ENCODE peak calls at places on chromosomes 16 and 17, in ten cellular contexts. M is stimulated activated effector memory CD8-positive, alpha-beta T cell treated with anti-CD3 and anti-CD28 coated beads, Interleukin-12 subunit alpha, Interleukin-12 subunit beta, amount 100 ng/mL, for 72 hours; K is endodermal cell; F is heart left ventricle; D is hippocampal formation; C is stimulated activated CD8-positive, alpha-beta memory T cell treated with anti-CD3 and anti-CD28 coated beads, Interleukin-4, amount 100 ng/mL, for 1 hour; X is RPMI7951; G is activated naive CD8-positive, alpha-beta T cell treated with anti-CD3 and anti-CD28 coated beads, Interleukin-2, amount 50 U/mL, for 16 hours; A is AG10803; Y is activated CD8-positive, alpha-beta T cell treated with anti-CD3 and anti-CD28 coated beads, Interleukin-2, amount 10 ng/mL, durations not matched to agents 7 days and 5 days. S is an unnamed sample.

GRCh38 chr17:45722161-45722560 is 62.0 kb upstream of the CRHR1 start:
- DNase-seq in M (no peak), K (peak; percentile 93), F (no peak), D (peak; percentile 7), C (no peak), X (peak; percentile 25), G (no peak), A (no peak), Y (no peak), S (peak; percentile 17)

GRCh38 chr17:44409309-44410028 is 20.0 kb upstream of the ITGA2B start:
- DNase-seq in M (no peak), K (no peak), F (no peak), D (no peak), C (no peak), X (no peak), G (no peak), A (no peak), Y (no peak), S (no peak)

GRCh38 chr17:1087381-1088241 is 90.7 kb downstream of the TIMM22 start:
- DNase-seq in M (no peak), K (peak; percentile 95), F (peak; percentile 82), D (peak; percentile 41), C (no peak), X (no peak), G (no peak), A (peak; percentile 41), Y (peak; percentile 27), S (peak; percentile 64)

GRCh38 chr17:45222994-45223540 is 1.4 kb downstream of the FMNL1 start:
- DNase-seq in M (no peak), K (no peak), F (no peak), D (no peak), C (no peak), X (no peak), G (no peak), A (no peak), Y (no peak), S (no peak)

GRCh38 chr16:82653550-82654511 is 27.1 kb downstream of the CDH13 start:
- DNase-seq in M (peak; percentile 42), K (no peak), F (no peak), D (no peak), C (no peak), X (peak; percentile 98), G (no peak), A (peak; percentile 91), Y (peak; percentile 67), S (peak; percentile 88)

GRCh38 chr16:57732683-57733082 is 2.9 kb upstream of the KATNB1 start:
- DNase-seq in M (no peak), K (no peak), F (no peak), D (no peak), C (no peak), X (no peak), G (no peak), A (no peak), Y (no peak), S (no peak)

GRCh38 chr17:58328195-58329034 is at the start of gene TSPOAP1:
- DNase-seq in M (peak; percentile 70), K (peak; percentile 89), F (peak; percentile 67), D (no peak), C (no peak), X (no peak), G (peak; percentile 78), A (no peak), Y (peak; percentile 92), S (no peak)

GRCh38 chr16:21224800-21225199 is 8.7 kb upstream of the ANKS4B start:
- DNase-seq in M (no peak), K (no peak), F (no peak), D (no peak), C (no peak), X (no peak), G (no peak), A (no peak), Y (peak; percentile 24), S (no peak)

GRCh38 chr17:40070895-40071719 is 8.3 kb downstream of the THRA start:
- DNase-seq in M (no peak), K (peak; percentile 76), F (peak; percentile 82), D (no peak), C (no peak), X (no peak), G (no peak), A (no peak), Y (no peak), S (peak; percentile 38)

GRCh38 chr17:73589096-73589980 is 54.9 kb downstream of the SDK2 start:
- DNase-seq in M (no peak), K (peak; percentile 97), F (no peak), D (no peak), C (no peak), X (peak; percentile 48), G (no peak), A (no peak), Y (no peak), S (no peak)

GRCh38 chr17:47829870-47830269 is 1.5 kb downstream of the MRPL10 start:
- DNase-seq in M (no peak), K (no peak), F (no peak), D (no peak), C (no peak), X (no peak), G (no peak), A (no peak), Y (peak; percentile 68), S (no peak)

GRCh38 chr16:46693598-46693997 is 4.1 kb downstream of the ORC6 start:
- DNase-seq in M (no peak), K (no peak), F (no peak), D (no peak), C (no peak), X (no peak), G (no peak), A (no peak), Y (no peak), S (no peak)

GRCh38 chr17:56231693-56232092 is 78.4 kb downstream of the ANKFN1 start:
- DNase-seq in M (no peak), K (no peak), F (no peak), D (no peak), C (no peak), X (no peak), G (no peak), A (no peak), Y (no peak), S (no peak)

GRCh38 chr16:86334062-86334461 is 176.3 kb upstream of the FOXF1 start:
- DNase-seq in M (no peak), K (no peak), F (no peak), D (no peak), C (no peak), X (no peak), G (no peak), A (no peak), Y (no peak), S (no peak)

GRCh38 chr16:4431023-4431422 is 5.4 kb downstream of the DNAJA3 start:
- DNase-seq in M (no peak), K (no peak), F (no peak), D (no peak), C (no peak), X (no peak), G (no peak), A (no peak), Y (no peak), S (no peak)

GRCh38 chr17:65163990-65164495 is 26.9 kb downstream of the RGS9 start:
- DNase-seq in M (peak; percentile 26), K (no peak), F (no peak), D (no peak), C (no peak), X (peak; percentile 61), G (no peak), A (peak; percentile 66), Y (peak; percentile 67), S (peak; percentile 48)

GRCh38 chr17:80613732-80614071 is 69.1 kb downstream of the RPTOR start:
- DNase-seq in M (no peak), K (no peak), F (no peak), D (no peak), C (no peak), X (no peak), G (no peak), A (no peak), Y (no peak), S (no peak)

GRCh38 chr17:62965649-62966425 is at the start of gene TANC2:
- DNase-seq in M (peak; percentile 66), K (peak; percentile 95), F (peak; percentile 88), D (peak; percentile 88), C (peak; percentile 53), X (peak; percentile 81), G (peak; percentile 46), A (peak; percentile 79), Y (peak; percentile 86), S (peak; percentile 48)

GRCh38 chr17:61282377-61282776 is 117.3 kb upstream of the TBX2 start:
- DNase-seq in M (no peak), K (no peak), F (no peak), D (no peak), C (no peak), X (no peak), G (no peak), A (no peak), Y (no peak), S (no peak)

GRCh38 chr16:83533193-83533592 is 274.6 kb upstream of the HSBP1 start:
- DNase-seq in M (no peak), K (no peak), F (no peak), D (no peak), C (no peak), X (peak; percentile 90), G (no peak), A (peak; percentile 49), Y (no peak), S (peak; percentile 33)

GRCh38 chr17:59400858-59401257 is 69.4 kb downstream of the YPEL2 start:
- DNase-seq in M (no peak), K (no peak), F (no peak), D (no peak), C (no peak), X (no peak), G (no peak), A (peak; percentile 40), Y (no peak), S (no peak)

GRCh38 chr17:48791128-48792032 is 25.6 kb downstream of the TTLL6 start:
- DNase-seq in M (no peak), K (peak; percentile 98), F (peak; percentile 71), D (peak; percentile 34), C (no peak), X (peak; percentile 84), G (no peak), A (peak; percentile 88), Y (peak; percentile 45), S (peak; percentile 87)

GRCh38 chr16:1789643-1790045 is 3.9 kb downstream of the IGFALS start:
- DNase-seq in M (no peak), K (peak; percentile 38), F (no peak), D (no peak), C (no peak), X (no peak), G (no peak), A (no peak), Y (no peak), S (no peak)

GRCh38 chr17:78154903-78155811 is 9.0 kb downstream of the C17orf99 start:
- DNase-seq in M (no peak), K (no peak), F (no peak), D (no peak), C (no peak), X (no peak), G (no peak), A (no peak), Y (no peak), S (no peak)

GRCh38 chr17:63641678-63642077 is 19.5 kb downstream of the MAP3K3 start:
- DNase-seq in M (no peak), K (peak; percentile 40), F (no peak), D (peak; percentile 32), C (no peak), X (no peak), G (no peak), A (no peak), Y (no peak), S (no peak)

GRCh38 chr16:67481561-67482259 is 753 bp upstream of the ATP6V0D1 start:
- DNase-seq in M (no peak), K (no peak), F (peak; percentile 76), D (no peak), C (no peak), X (peak; percentile 48), G (no peak), A (no peak), Y (peak; percentile 71), S (no peak)

S was measured in NCI-H460.